ENCODE peak calls at places on chromosomes 3 and 15, in nine cellular contexts. S is stomach, G is HCT116, B is breast epithelium, H is esophagus squamous epithelium, U is uterus, X is IMR-90, K is transverse colon, L is tibial nerve. D is an unnamed sample.

GRCh38 chr3:17973559-17973906 is 231.1 kb upstream of the TBC1D5 start:
- DNase-seq in S (no peak), G (no peak), B (no peak), H (no peak), U (no peak), X (no peak), K (no peak), L (no peak), D (no peak)

GRCh38 chr3:161072076-161072697 is 33.0 kb downstream of the B3GALNT1 start:
- DNase-seq in S (no peak), G (no peak), B (no peak), H (no peak), U (no peak), X (no peak), K (no peak), L (no peak), D (no peak)

GRCh38 chr3:102529452-102529851 is 94.6 kb downstream of the ZPLD1 start:
- DNase-seq in S (no peak), G (peak; percentile 39), B (no peak), H (no peak), U (no peak), X (peak; percentile 7), K (no peak), L (no peak), D (no peak)

GRCh38 chr3:170387952-170388351 is 30.4 kb downstream of the SKIL start:
- DNase-seq in S (no peak), G (no peak), B (no peak), H (no peak), U (no peak), X (peak; percentile 11), K (no peak), L (no peak), D (no peak)

GRCh38 chr3:27467545-27467944 is 16.6 kb downstream of the SLC4A7 start:
- DNase-seq in S (no peak), G (no peak), B (no peak), H (no peak), U (no peak), X (peak; percentile 61), K (no peak), L (no peak), D (no peak)

GRCh38 chr3:194296448-194296831 is 54.7 kb downstream of the CPN2 start:
- DNase-seq in S (no peak), G (peak; percentile 80), B (peak; percentile 57), H (no peak), U (no peak), X (peak; percentile 50), K (no peak), L (no peak), D (peak; percentile 67)

GRCh38 chr15:96052154-96052553 is 278.3 kb upstream of the NR2F2 start:
- DNase-seq in S (peak; percentile 38), G (no peak), B (no peak), H (no peak), U (no peak), X (no peak), K (no peak), L (no peak), D (no peak)

GRCh38 chr3:102207173-102207572 is 227.6 kb upstream of the ZPLD1 start:
- DNase-seq in S (no peak), G (no peak), B (no peak), H (no peak), U (peak; percentile 20), X (no peak), K (no peak), L (no peak), D (no peak)

GRCh38 chr15:67855842-67856241 is 16.0 kb upstream of the RNU6-1 start:
- DNase-seq in S (no peak), G (no peak), B (no peak), H (no peak), U (no peak), X (no peak), K (no peak), L (no peak), D (no peak)

GRCh38 chr15:70627734-70628541 is 135.4 kb downstream of the UACA start:
- DNase-seq in S (no peak), G (no peak), B (no peak), H (no peak), U (no peak), X (no peak), K (no peak), L (no peak), D (no peak)

GRCh38 chr3:481680-482079 is 285.1 kb downstream of the CHL1 start:
- DNase-seq in S (no peak), G (no peak), B (no peak), H (no peak), U (no peak), X (no peak), K (no peak), L (no peak), D (no peak)

GRCh38 chr15:47443839-47444238 is 273.5 kb upstream of the SEMA6D start:
- DNase-seq in S (no peak), G (no peak), B (no peak), H (no peak), U (no peak), X (peak; percentile 65), K (no peak), L (no peak), D (no peak)

GRCh38 chr15:51401872-51402517 is 60.5 kb downstream of the GLDN start:
- DNase-seq in S (peak; percentile 36), G (no peak), B (no peak), H (no peak), U (no peak), X (peak; percentile 26), K (peak; percentile 19), L (no peak), D (no peak)

GRCh38 chr15:49199666-49200065 is 29.6 kb downstream of the GALK2 start:
- DNase-seq in S (no peak), G (no peak), B (no peak), H (no peak), U (no peak), X (peak; percentile 63), K (no peak), L (no peak), D (no peak)

GRCh38 chr3:25420168-25420567 is 7.9 kb upstream of the RARB start:
- DNase-seq in S (no peak), G (no peak), B (no peak), H (no peak), U (no peak), X (no peak), K (no peak), L (no peak), D (no peak)

DNA sequence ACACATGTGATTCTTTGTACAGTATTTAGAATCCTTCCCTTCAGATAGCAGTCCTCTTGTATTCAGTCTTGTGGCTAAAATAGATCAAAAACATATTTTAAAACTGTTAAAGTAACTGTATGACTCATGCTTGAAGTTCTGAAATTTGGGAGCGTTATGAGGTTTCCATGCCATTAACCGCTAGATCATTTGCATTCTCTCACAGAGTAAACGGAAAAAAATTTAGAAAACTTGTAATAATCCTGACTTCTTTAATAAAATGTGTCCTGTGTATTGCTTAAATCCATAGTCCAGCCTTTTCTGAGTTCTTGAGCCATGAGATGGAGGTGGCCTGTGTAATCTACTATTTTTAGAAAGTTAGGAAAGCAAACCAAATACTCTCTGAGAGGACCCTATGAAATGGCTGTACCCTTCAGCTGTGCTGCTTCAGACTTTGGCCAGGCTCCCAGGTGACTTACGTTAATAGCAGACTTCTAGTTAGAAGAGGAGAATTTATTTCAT is 33.8 kb downstream of the MBNL1 start:
- DNase-seq in S (no peak), G (no peak), B (no peak), H (no peak), U (peak; percentile 72), X (peak; percentile 90), K (peak; percentile 55), L (no peak), D (peak; percentile 81)
- H3K4me1 ChIP-seq in S (peaks cover 93% of the 10 kb centered on the region), G (peaks cover 87% of the 10 kb centered on the region), B (no peaks in the 10 kb centered on the region), H (peaks cover 20% of the 10 kb centered on the region), U (peaks cover 3% of the 10 kb centered on the region), X (peaks cover 18% of the 10 kb centered on the region), K (peaks cover 66% of the 10 kb centered on the region), L (peaks cover 99% of the 10 kb centered on the region), D (peaks cover 5% of the 10 kb centered on the region)

DNA sequence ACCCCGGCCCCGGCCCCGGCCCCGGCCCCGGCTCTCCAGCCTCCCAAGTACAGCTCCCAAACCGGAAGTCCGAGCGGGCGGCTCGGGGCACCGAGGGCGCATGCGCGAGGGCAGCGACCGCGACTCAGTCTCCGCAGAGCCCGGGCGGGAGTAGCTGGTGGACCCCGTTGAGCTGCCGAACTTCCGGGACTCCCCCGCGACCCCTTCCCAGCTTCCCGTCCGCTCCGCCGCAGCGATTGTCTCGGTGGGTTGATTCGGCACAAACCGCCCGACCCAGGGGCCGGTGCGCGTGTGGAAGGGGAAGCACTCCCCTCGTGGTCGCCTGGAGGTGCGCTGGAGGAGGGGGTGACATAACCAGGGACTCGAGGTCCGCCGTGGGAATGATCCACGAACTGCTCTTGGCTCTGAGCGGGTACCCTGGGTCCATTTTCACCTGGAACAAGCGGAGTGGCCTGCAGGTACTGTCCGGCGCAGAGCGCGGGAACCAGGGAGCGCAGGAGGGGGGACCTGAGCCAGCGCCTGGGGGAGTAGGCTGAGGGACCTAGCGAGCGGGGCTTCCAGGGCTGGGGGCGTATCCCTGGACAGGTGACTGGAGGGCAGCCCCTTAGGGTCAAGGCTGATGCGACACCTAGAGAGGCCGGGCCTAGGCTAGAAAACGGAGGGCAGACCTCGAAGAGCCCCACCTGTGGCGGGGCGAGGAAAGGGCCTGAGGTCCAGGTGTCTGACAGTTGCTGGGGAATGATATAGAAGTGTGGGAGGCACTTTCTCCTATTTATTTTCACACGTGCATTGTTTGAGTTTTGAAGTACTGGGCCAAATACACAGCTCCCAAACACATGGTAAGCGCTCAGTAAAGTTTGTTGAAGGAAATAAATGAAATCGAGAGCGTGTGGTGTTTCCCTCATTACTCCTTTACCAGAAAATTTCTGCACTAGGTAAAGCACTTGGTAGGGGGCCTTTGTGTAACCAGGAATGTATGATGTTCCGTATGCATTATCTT is at the start of the genes TUBGCP4 and ZSCAN29:
- DNase-seq in S (peak; percentile 78), G (peak; percentile 39), B (peak; percentile 50), H (no peak), U (peak; percentile 84), X (peak; percentile 62), K (peak; percentile 81), L (peak; percentile 50), D (peak; percentile 82)
- TF ChIP-seq POLR2A in S (no peak), G (peak; percentile 49), B (no peak), H (peak; percentile 20), U (no peak), X (no peak), K (peak; percentile 59), L (no peak), D (no peak)

DNA sequence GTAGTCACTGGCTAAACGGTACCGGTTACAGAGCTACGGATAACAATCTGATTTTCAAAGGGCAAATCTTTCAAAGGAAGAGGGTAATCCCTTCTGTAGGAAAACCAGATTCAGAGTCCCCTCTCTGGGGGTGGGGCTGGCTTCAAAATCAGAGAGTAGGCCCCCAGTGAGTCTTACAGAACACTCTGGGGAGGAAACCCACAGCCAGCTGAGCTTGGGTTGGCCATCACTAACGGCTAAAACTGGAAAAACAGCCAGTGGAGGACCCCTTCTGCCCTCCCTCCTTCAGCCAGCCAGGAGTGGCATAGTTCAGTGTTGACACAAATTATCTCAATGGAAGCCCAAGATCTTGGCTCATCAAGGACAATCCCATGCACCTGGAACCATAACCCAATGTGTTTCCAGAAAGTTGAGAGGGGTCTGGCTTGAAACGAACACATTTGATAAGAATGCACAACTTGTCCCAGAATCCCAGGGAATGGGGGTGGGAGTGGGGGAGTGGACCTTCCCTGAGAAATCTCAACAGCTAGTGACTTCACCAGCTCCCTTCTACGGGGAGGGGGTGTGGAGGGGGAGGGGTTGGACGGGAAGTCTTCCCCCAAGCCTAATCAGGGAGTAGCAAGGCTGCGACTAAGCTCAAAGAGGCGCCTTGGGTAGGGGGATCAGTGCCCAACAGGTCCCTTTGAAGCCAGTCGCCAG is 1.0 kb downstream of the RASL12 start:
- DNase-seq in S (no peak), G (no peak), B (no peak), H (no peak), U (peak; percentile 85), X (no peak), K (no peak), L (no peak), D (peak; percentile 78)
- H3K4me1 ChIP-seq in S (peaks cover 54% of the 10 kb centered on the region), G (no peaks in the 10 kb centered on the region), B (no peaks in the 10 kb centered on the region), H (peaks cover 6% of the 10 kb centered on the region), U (peaks cover 13% of the 10 kb centered on the region), X (peaks cover 36% of the 10 kb centered on the region), K (peaks cover 32% of the 10 kb centered on the region), L (peaks cover 77% of the 10 kb centered on the region), D (peaks cover 13% of the 10 kb centered on the region)

GRCh38 chr3:9769426-9770275 is at the start of gene CAMK1:
- DNase-seq in S (peak; percentile 87), G (no peak), B (peak; percentile 69), H (no peak), U (peak; percentile 88), X (peak; percentile 58), K (peak; percentile 84), L (peak; percentile 73), D (peak; percentile 88)
- TF ChIP-seq POLR2A in S (no peak), G (peak; percentile 83), B (no peak), H (peak; percentile 74), U (peak; percentile 80), X (no peak), K (peak; percentile 35), L (peak; percentile 71), D (peak; percentile 88)